ENCODE peak calls at places on chromosomes 12 and 14, in four cellular contexts. One of them, this sample, is unnamed.

GRCh38 chr14:72679591-72680151 is 214.2 kb downstream of the DPF3 start:
- DNase-seq in suprapubic skin: no peak
- DNase-seq in neural progenitor cell: peak; percentile 74
- DNase-seq in lower lobe of right lung: no peak
- DNase-seq in this sample: no peak

GRCh38 chr12:86600664-86601231 is 344.6 kb upstream of the MGAT4C start:
- DNase-seq in suprapubic skin: peak; percentile 73
- DNase-seq in neural progenitor cell: no peak
- DNase-seq in lower lobe of right lung: peak; percentile 39
- DNase-seq in this sample: no peak

GRCh38 chr12:19665105-19665900 is 226.0 kb downstream of the AEBP2 start:
- DNase-seq in suprapubic skin: no peak
- DNase-seq in neural progenitor cell: no peak
- DNase-seq in lower lobe of right lung: no peak
- DNase-seq in this sample: no peak

GRCh38 chr12:9615420-9616135 is 7.9 kb upstream of the KLRB1 start:
- DNase-seq in suprapubic skin: no peak
- DNase-seq in neural progenitor cell: no peak
- DNase-seq in lower lobe of right lung: no peak
- DNase-seq in this sample: no peak

GRCh38 chr14:51540364-51540763 is 111.3 kb upstream of the FRMD6 start:
- DNase-seq in suprapubic skin: no peak
- DNase-seq in neural progenitor cell: no peak
- DNase-seq in lower lobe of right lung: no peak
- DNase-seq in this sample: no peak

GRCh38 chr14:32565256-32565655 is 236.2 kb downstream of the AKAP6 start:
- DNase-seq in suprapubic skin: no peak
- DNase-seq in neural progenitor cell: no peak
- DNase-seq in lower lobe of right lung: no peak
- DNase-seq in this sample: no peak

GRCh38 chr12:93677195-93678064 is at the start of gene CRADD:
- DNase-seq in suprapubic skin: peak; percentile 85
- DNase-seq in neural progenitor cell: peak; percentile 96
- DNase-seq in lower lobe of right lung: peak; percentile 81
- DNase-seq in this sample: peak; percentile 67

GRCh38 chr14:95346820-95347219 is 27.1 kb upstream of the CLMN start:
- DNase-seq in suprapubic skin: peak; percentile 37
- DNase-seq in neural progenitor cell: no peak
- DNase-seq in lower lobe of right lung: no peak
- DNase-seq in this sample: no peak

GRCh38 chr14:57493467-57494181 is at the start of gene CCDC198:
- DNase-seq in suprapubic skin: no peak
- DNase-seq in neural progenitor cell: no peak
- DNase-seq in lower lobe of right lung: no peak
- DNase-seq in this sample: no peak

GRCh38 chr12:44078273-44078672 is 242.4 kb downstream of the TMEM117 start:
- DNase-seq in suprapubic skin: no peak
- DNase-seq in neural progenitor cell: no peak
- DNase-seq in lower lobe of right lung: no peak
- DNase-seq in this sample: no peak

GRCh38 chr12:109727039-109727723 is 13.6 kb downstream of the FAM222A start:
- DNase-seq in suprapubic skin: peak; percentile 79
- DNase-seq in neural progenitor cell: peak; percentile 77
- DNase-seq in lower lobe of right lung: peak; percentile 41
- DNase-seq in this sample: peak; percentile 25

GRCh38 chr12:28427046-28427445 is 236.8 kb downstream of the CCDC91 start:
- DNase-seq in suprapubic skin: no peak
- DNase-seq in neural progenitor cell: no peak
- DNase-seq in lower lobe of right lung: no peak
- DNase-seq in this sample: no peak

GRCh38 chr12:122079038-122079531 is 529 bp downstream of the MLXIP start:
- DNase-seq in suprapubic skin: no peak
- DNase-seq in neural progenitor cell: peak; percentile 54
- DNase-seq in lower lobe of right lung: peak; percentile 67
- DNase-seq in this sample: no peak

GRCh38 chr12:26786491-26787124 is 46.4 kb downstream of the ITPR2 start:
- DNase-seq in suprapubic skin: no peak
- DNase-seq in neural progenitor cell: no peak
- DNase-seq in lower lobe of right lung: no peak
- DNase-seq in this sample: no peak

GRCh38 chr14:55328317-55328716 is 57.1 kb downstream of the FBXO34 start:
- DNase-seq in suprapubic skin: no peak
- DNase-seq in neural progenitor cell: no peak
- DNase-seq in lower lobe of right lung: no peak
- DNase-seq in this sample: no peak

GRCh38 chr12:66107451-66107915 is 23.1 kb downstream of the LLPH start:
- DNase-seq in suprapubic skin: no peak
- DNase-seq in neural progenitor cell: peak; percentile 91
- DNase-seq in lower lobe of right lung: no peak
- DNase-seq in this sample: no peak

GRCh38 chr14:78157855-78158436 is 12.2 kb upstream of the NRXN3 start:
- DNase-seq in suprapubic skin: no peak
- DNase-seq in neural progenitor cell: peak; percentile 71
- DNase-seq in lower lobe of right lung: no peak
- DNase-seq in this sample: no peak

GRCh38 chr12:49624919-49625577 is 1.7 kb downstream of the PRPF40B start:
- DNase-seq in suprapubic skin: no peak
- DNase-seq in neural progenitor cell: no peak
- DNase-seq in lower lobe of right lung: no peak
- DNase-seq in this sample: no peak

GRCh38 chr12:6039894-6040601 is 84.4 kb downstream of the VWF start:
- DNase-seq in suprapubic skin: no peak
- DNase-seq in neural progenitor cell: peak; percentile 87
- DNase-seq in lower lobe of right lung: no peak
- DNase-seq in this sample: no peak

GRCh38 chr12:104733717-104734175 is 224.3 kb downstream of the SLC41A2 start:
- DNase-seq in suprapubic skin: no peak
- DNase-seq in neural progenitor cell: peak; percentile 51
- DNase-seq in lower lobe of right lung: peak; percentile 54
- DNase-seq in this sample: no peak

GRCh38 chr12:18277196-18277595 is 15.9 kb downstream of the PIK3C2G start:
- DNase-seq in suprapubic skin: no peak
- DNase-seq in neural progenitor cell: no peak
- DNase-seq in lower lobe of right lung: no peak
- DNase-seq in this sample: no peak

GRCh38 chr14:100567009-100567876 is 20.0 kb downstream of the BEGAIN start:
- DNase-seq in suprapubic skin: no peak
- DNase-seq in neural progenitor cell: peak; percentile 59
- DNase-seq in lower lobe of right lung: no peak
- DNase-seq in this sample: no peak

GRCh38 chr14:69154779-69155178 is 1.9 kb upstream of the DCAF5 start:
- DNase-seq in suprapubic skin: no peak
- DNase-seq in neural progenitor cell: peak; percentile 38
- DNase-seq in lower lobe of right lung: no peak
- DNase-seq in this sample: no peak

GRCh38 chr12:89706551-89707348 is 1.9 kb downstream of the ATP2B1 start:
- DNase-seq in suprapubic skin: no peak
- DNase-seq in neural progenitor cell: peak; percentile 49
- DNase-seq in lower lobe of right lung: peak; percentile 46
- DNase-seq in this sample: no peak
- TF ChIP-seq CTCF in suprapubic skin: no peak
- TF ChIP-seq CTCF in neural progenitor cell: no peak
- TF ChIP-seq CTCF in lower lobe of right lung: no peak
- TF ChIP-seq CTCF in this sample: no peak

GRCh38 chr14:49984419-49984818 is 91.5 kb downstream of the ARF6 start:
- DNase-seq in suprapubic skin: no peak
- DNase-seq in neural progenitor cell: no peak
- DNase-seq in lower lobe of right lung: no peak
- DNase-seq in this sample: no peak
- H3K4me1 ChIP-seq in suprapubic skin: peaks cover 3% of the 10 kb centered on the region
- H3K4me1 ChIP-seq in neural progenitor cell: no peaks in the 10 kb centered on the region
- H3K4me1 ChIP-seq in lower lobe of right lung: peaks cover 21% of the 10 kb centered on the region
- H3K4me1 ChIP-seq in this sample: peaks cover 15% of the 10 kb centered on the region

DNA sequence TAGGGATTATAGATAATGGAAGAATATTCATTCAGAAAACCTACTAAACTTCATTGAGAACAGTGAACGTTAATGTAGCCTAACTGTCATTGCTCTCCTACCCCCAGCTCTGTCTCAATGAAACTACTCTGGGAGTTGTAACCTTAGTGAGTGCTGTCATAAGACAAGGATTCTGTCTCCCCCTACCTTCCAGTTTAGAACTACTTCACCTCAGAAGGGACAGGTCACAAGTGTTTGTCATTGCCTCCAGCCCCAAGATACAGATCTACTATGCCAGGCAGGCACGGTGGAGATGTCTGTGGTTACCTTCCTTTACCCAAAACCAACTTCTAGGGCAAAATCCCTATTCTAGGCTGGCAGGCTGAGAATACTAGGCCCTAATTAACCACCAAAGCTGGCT is 833.1 kb upstream of the SEL1L start:
- DNase-seq in suprapubic skin: no peak
- DNase-seq in neural progenitor cell: peak; percentile 14
- DNase-seq in lower lobe of right lung: no peak
- DNase-seq in this sample: no peak
- TF ChIP-seq CTCF in suprapubic skin: no peak
- TF ChIP-seq CTCF in neural progenitor cell: peak; percentile 41
- TF ChIP-seq CTCF in lower lobe of right lung: no peak
- TF ChIP-seq CTCF in this sample: no peak

DNA sequence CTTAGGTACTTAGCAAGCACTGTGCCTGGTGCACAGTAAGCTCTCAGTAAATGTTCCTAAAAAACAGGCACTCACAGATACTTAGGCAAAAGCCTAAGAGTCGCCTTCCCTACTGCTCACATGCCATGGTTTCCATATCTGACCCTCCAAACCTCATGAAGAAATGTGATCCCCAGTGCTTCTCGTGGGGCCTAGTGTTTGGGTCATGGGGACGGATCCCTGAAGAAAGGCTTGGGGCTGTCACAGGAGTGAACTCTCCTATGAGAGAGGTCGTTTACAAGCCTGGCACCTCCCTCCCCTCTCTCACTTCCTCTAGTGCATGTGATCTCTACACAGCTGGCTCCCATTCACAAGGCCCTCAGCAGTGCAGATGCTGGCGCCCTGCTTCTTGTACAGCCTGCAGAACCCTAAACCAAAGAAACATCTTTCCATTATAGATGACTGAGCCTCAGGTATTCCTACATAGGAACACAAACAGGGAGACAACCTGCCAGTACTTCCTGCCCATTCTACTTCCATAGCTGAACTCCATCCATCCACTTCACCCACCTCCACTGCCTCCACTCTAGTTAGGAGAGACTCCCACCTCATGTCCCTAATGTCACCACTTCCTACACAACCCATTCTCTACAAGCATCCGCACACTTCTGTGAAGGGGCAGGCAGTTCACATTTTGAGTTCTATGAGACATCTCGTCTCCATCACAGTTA is 2.9 kb downstream of the SLC15A4 start:
- DNase-seq in suprapubic skin: no peak
- DNase-seq in neural progenitor cell: no peak
- DNase-seq in lower lobe of right lung: peak; percentile 73
- DNase-seq in this sample: peak; percentile 53
- H3K4me1 ChIP-seq in suprapubic skin: peaks cover 62% of the 10 kb centered on the region
- H3K4me1 ChIP-seq in neural progenitor cell: peaks cover 49% of the 10 kb centered on the region
- H3K4me1 ChIP-seq in lower lobe of right lung: peaks cover 60% of the 10 kb centered on the region
- H3K4me1 ChIP-seq in this sample: peaks cover 87% of the 10 kb centered on the region

DNA sequence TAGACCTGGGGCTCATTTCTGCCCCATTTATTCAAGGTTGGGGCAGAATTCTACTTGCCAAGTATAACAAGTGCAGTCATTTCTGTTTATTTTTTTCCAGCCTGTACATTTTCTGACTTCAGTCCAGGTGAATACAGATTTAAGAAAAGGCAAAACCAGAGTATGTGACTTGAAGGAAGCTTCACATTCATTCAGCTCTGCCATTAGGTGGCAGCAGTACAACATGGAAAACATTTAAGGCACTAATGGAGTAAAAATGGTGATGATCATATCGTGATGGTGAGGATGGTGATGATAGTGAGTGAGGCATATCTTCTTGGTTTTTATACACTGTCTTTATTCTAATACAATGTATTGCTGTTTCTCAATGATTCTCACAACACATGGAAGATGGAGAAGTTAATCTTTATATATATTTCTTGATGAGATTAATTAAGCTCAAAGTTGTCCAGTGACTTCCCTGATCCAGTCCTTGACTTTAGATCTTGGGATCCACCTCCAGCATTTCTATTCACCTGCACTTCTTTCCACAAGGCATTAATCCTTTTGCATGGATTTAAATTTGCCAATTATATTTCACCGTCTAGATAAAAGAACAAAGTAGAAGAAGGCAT is 176.7 kb upstream of the SEL1L start:
- DNase-seq in suprapubic skin: no peak
- DNase-seq in neural progenitor cell: peak; percentile 62
- DNase-seq in lower lobe of right lung: no peak
- DNase-seq in this sample: no peak
- TF ChIP-seq CTCF in suprapubic skin: peak; percentile 40
- TF ChIP-seq CTCF in neural progenitor cell: peak; percentile 84
- TF ChIP-seq CTCF in lower lobe of right lung: peak; percentile 55
- TF ChIP-seq CTCF in this sample: peak; percentile 72

GRCh38 chr14:89955418-89956293 is at the start of gene TDP1:
- DNase-seq in suprapubic skin: peak; percentile 97
- DNase-seq in neural progenitor cell: peak; percentile 99
- DNase-seq in lower lobe of right lung: peak; percentile 97
- DNase-seq in this sample: peak; percentile 96

GRCh38 chr14:89957791-89958190 is 2.1 kb downstream of the TDP1 start:
- DNase-seq in suprapubic skin: no peak
- DNase-seq in neural progenitor cell: no peak
- DNase-seq in lower lobe of right lung: no peak
- DNase-seq in this sample: no peak

GRCh38 chr14:89955022-89955414 is 488 bp upstream of the EFCAB11 start:
- DNase-seq in suprapubic skin: no peak
- DNase-seq in neural progenitor cell: no peak
- DNase-seq in lower lobe of right lung: no peak
- DNase-seq in this sample: no peak

GRCh38 chr14:89954045-89955021 is at the start of gene EFCAB11:
- DNase-seq in suprapubic skin: peak; percentile 98
- DNase-seq in neural progenitor cell: peak; percentile 99
- DNase-seq in lower lobe of right lung: peak; percentile 96
- DNase-seq in this sample: peak; percentile 97

DNA sequence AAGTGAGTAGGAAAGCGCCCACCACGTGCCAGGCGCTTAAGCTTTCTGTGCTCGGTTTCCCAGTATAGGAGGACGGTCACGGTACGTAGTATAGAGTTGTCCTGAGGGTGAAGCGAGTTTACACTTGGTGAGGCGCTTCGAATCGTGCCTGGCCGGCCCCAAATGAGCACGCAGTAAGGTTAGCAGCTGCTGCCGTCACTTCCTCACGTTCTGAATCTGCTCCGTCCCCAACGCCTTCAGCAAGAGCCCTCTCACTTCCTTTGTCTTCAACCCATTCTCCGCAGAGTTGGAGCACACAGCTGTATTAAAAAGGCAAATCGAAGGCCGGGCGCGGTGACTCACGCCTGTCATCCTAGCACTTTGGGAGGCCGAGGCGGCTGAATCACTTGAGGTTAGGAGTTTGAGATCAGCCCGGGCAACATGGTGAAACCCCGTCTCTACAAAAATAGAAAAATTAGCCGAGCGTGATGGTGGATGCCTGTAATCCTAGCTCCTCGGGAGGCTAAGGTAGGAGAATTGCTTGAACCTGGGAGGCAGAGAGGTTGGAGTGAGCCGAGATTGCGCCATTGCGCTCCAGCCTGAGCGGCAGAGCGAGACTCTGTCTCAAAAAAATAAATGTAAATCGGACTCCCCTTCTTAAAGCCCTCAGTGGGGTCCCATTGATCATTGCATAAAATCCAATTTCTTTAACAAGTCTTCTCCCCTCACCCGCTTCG is 725 bp downstream of the TDP1 start:
- DNase-seq in suprapubic skin: peak; percentile 82
- DNase-seq in neural progenitor cell: peak; percentile 72
- DNase-seq in lower lobe of right lung: peak; percentile 71
- DNase-seq in this sample: peak; percentile 23
- H3K4me1 ChIP-seq in suprapubic skin: peaks cover 23% of the 10 kb centered on the region
- H3K4me1 ChIP-seq in neural progenitor cell: peaks cover 23% of the 10 kb centered on the region
- H3K4me1 ChIP-seq in lower lobe of right lung: peaks cover 19% of the 10 kb centered on the region
- H3K4me1 ChIP-seq in this sample: peaks cover 25% of the 10 kb centered on the region

This sample was measured in left ventricle myocardium inferior.